ENCODE peak calls at places on chromosomes 3 and 15, in seven cellular contexts. R is T-helper 2 cell; Y is activated CD4-positive, alpha-beta T cell treated with anti-CD3 and anti-CD28 coated beads, Interleukin-2, amount 50 U/mL, for 48 hours; V is lung; L is activated CD4-positive, CD25-positive, alpha-beta regulatory T cell treated with anti-CD3 and anti-CD28 coated beads, Interleukin-2, amount 50 U/mL, for 72 hours; G is uterus; P is cardiac fibroblast. X is an unnamed sample.
A peak's percentile ranks its signal among the peaks of the same experiment; 100 is the strongest.

GRCh38 chr3:44554626-44555592 is at the start of gene ZKSCAN7:
- DNase-seq in R (peak; percentile 15), Y (peak; percentile 57), V (peak; percentile 69), L (peak; percentile 71), G (peak; percentile 33), P (peak; percentile 46), X (peak; percentile 3)

GRCh38 chr3:102078864-102079808 is 229.8 kb downstream of the NFKBIZ start:
- DNase-seq in R (no peak), Y (no peak), V (peak; percentile 61), L (no peak), G (no peak), P (no peak), X (no peak)

GRCh38 chr3:148758303-148758884 is 60.7 kb downstream of the AGTR1 start:
- DNase-seq in R (no peak), Y (no peak), V (no peak), L (no peak), G (no peak), P (no peak), X (no peak)

GRCh38 chr3:129305592-129306091 is 27.0 kb downstream of the HMCES start:
- DNase-seq in R (no peak), Y (no peak), V (peak; percentile 96), L (no peak), G (peak; percentile 93), P (peak; percentile 94), X (no peak)

GRCh38 chr3:10219737-10220136 is 28.5 kb upstream of the TATDN2 start:
- DNase-seq in R (no peak), Y (no peak), V (no peak), L (no peak), G (no peak), P (no peak), X (no peak)

GRCh38 chr3:102079809-102080197 is 230.5 kb downstream of the NFKBIZ start:
- DNase-seq in R (no peak), Y (no peak), V (no peak), L (no peak), G (no peak), P (no peak), X (no peak)

GRCh38 chr3:21914451-21914850 is 163.4 kb upstream of the ZNF385D start:
- DNase-seq in R (no peak), Y (no peak), V (no peak), L (no peak), G (no peak), P (peak; percentile 56), X (no peak)

GRCh38 chr15:97745481-97746071 is 214.9 kb upstream of the ARRDC4 start:
- DNase-seq in R (no peak), Y (peak; percentile 5), V (no peak), L (no peak), G (no peak), P (peak; percentile 34), X (no peak)

GRCh38 chr3:12993022-12993622 is 80.1 kb downstream of the IQSEC1 start:
- DNase-seq in R (no peak), Y (no peak), V (no peak), L (no peak), G (no peak), P (no peak), X (no peak)

GRCh38 chr3:132972333-132972732 is 65.9 kb upstream of the TMEM108 start:
- DNase-seq in R (no peak), Y (no peak), V (no peak), L (no peak), G (no peak), P (peak; percentile 1), X (no peak)

GRCh38 chr3:25178627-25179026 is 249.4 kb upstream of the RARB start:
- DNase-seq in R (no peak), Y (no peak), V (no peak), L (no peak), G (no peak), P (no peak), X (no peak)

GRCh38 chr3:196694202-196694638 is 17.8 kb downstream of the CEP19 start:
- DNase-seq in R (peak; percentile 29), Y (no peak), V (no peak), L (no peak), G (no peak), P (peak; percentile 24), X (no peak)

GRCh38 chr15:26095710-26096330 is 232.7 kb upstream of the ATP10A start:
- DNase-seq in R (no peak), Y (no peak), V (no peak), L (no peak), G (no peak), P (no peak), X (no peak)

GRCh38 chr15:58243083-58243482 is 104.9 kb downstream of the AQP9 start:
- DNase-seq in R (no peak), Y (no peak), V (no peak), L (no peak), G (no peak), P (no peak), X (no peak)